ENCODE peak calls at places on chromosomes 6 and 20, in seven cellular contexts. O, M, I, U, S, B and R are unnamed samples.
A peak's percentile ranks its signal among the peaks of the same experiment; 100 is the strongest.

GRCh38 chr6:159762681-159763293 is 942 bp downstream of the ACAT2 start:
- DNase-seq in O (peak; percentile 30), M (no peak), I (peak; percentile 50), U (no peak), S (peak; percentile 9), B (peak; percentile 28), R (no peak)

GRCh38 chr6:150144294-150144868 is 1.5 kb downstream of the PPP1R14C start:
- DNase-seq in O (no peak), M (no peak), I (peak; percentile 50), U (no peak), S (no peak), B (no peak), R (no peak)

GRCh38 chr6:29816030-29816429 is 11.6 kb upstream of the HLA-G start:
- DNase-seq in O (no peak), M (no peak), I (peak; percentile 42), U (no peak), S (no peak), B (no peak), R (no peak)

GRCh38 chr20:63483834-63484233 is 11.4 kb upstream of the KCNQ2 start:
- DNase-seq in O (no peak), M (no peak), I (no peak), U (no peak), S (no peak), B (no peak), R (no peak)

GRCh38 chr20:44990425-44990824 is 24.1 kb downstream of the STK4 start:
- DNase-seq in O (peak; percentile 18), M (no peak), I (no peak), U (no peak), S (peak; percentile 83), B (no peak), R (peak; percentile 45)

GRCh38 chr6:12356983-12357972 is 67.1 kb downstream of the EDN1 start:
- DNase-seq in O (no peak), M (no peak), I (peak; percentile 43), U (no peak), S (peak; percentile 37), B (no peak), R (no peak)

GRCh38 chr6:43050981-43051380 is 2.7 kb downstream of the CUL7 start:
- DNase-seq in O (no peak), M (no peak), I (no peak), U (no peak), S (no peak), B (no peak), R (no peak)

GRCh38 chr20:6045566-6045965 is 8.3 kb downstream of the LRRN4 start:
- DNase-seq in O (peak; percentile 84), M (no peak), I (peak; percentile 40), U (peak; percentile 43), S (no peak), B (no peak), R (no peak)

GRCh38 chr20:14117768-14118167 is 122.5 kb downstream of the MACROD2 start:
- DNase-seq in O (no peak), M (no peak), I (no peak), U (no peak), S (no peak), B (no peak), R (no peak)

GRCh38 chr6:6686748-6687601 is 98.5 kb downstream of the LY86 start:
- DNase-seq in O (peak; percentile 93), M (peak; percentile 90), I (peak; percentile 93), U (peak; percentile 52), S (peak; percentile 92), B (peak; percentile 99), R (peak; percentile 39)

GRCh38 chr20:44129996-44130718 is 56.8 kb downstream of the JPH2 start:
- DNase-seq in O (peak; percentile 32), M (no peak), I (no peak), U (peak; percentile 53), S (no peak), B (no peak), R (no peak)

GRCh38 chr20:32681175-32682084 is 7.7 kb upstream of the C20orf203 start:
- DNase-seq in O (peak; percentile 58), M (no peak), I (peak; percentile 78), U (peak; percentile 13), S (peak; percentile 95), B (no peak), R (no peak)

GRCh38 chr20:45833883-45834796 is 541 bp downstream of the SNX21 start:
- DNase-seq in O (peak; percentile 77), M (peak; percentile 77), I (peak; percentile 54), U (peak; percentile 44), S (no peak), B (peak; percentile 75), R (peak; percentile 79)

GRCh38 chr6:21522007-21522758 is 71.4 kb upstream of the SOX4 start:
- DNase-seq in O (no peak), M (no peak), I (no peak), U (no peak), S (no peak), B (no peak), R (no peak)

GRCh38 chr6:28568515-28569108 is 42.9 kb downstream of the GPX5 start:
- DNase-seq in O (no peak), M (no peak), I (no peak), U (no peak), S (no peak), B (no peak), R (no peak)

GRCh38 chr6:24436979-24437378 is 34.2 kb downstream of the MRS2 start:
- DNase-seq in O (no peak), M (no peak), I (no peak), U (no peak), S (no peak), B (no peak), R (no peak)

GRCh38 chr6:144690109-144690508 is 405.0 kb downstream of the UTRN start:
- DNase-seq in O (no peak), M (no peak), I (no peak), U (no peak), S (no peak), B (no peak), R (no peak)

DNA sequence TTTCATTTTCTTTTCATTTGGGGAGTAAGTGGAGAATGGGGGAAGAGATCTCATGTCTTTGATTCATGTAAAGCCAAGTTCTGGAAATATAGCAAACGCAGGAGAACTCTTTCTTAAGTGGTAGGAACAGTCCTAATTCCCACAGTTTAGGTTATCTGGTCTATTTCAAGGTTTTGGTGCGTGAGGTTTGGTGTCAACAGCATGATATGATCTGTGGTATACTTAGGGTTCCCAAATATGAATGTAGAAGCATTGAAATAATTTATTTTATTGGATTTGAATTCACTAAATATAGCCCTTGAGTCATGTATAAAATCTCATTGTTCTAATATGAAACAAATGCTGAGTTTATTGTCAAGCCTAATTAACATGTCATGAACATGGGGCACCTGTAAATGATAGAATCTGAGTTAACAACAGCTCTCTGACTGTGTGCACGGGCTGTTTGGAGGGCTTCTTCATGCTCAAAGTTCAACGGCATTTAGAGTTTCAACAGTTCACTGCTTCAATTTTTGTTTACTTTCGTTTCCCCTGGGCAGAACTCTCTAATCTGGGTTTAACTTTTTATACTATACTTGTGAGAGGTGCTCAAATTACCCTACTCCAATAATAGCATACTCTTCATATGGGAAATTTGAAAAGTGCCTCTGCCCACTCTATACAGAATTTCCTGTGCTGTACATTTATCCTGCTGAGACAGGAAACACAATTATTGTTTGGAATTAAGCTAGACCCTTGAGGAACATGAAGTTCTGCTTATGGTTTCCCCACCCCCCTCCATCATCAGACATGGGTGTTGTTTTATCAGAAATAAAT is 236.3 kb upstream of the ZNF217 start:
- DNase-seq in O (peak; percentile 67), M (no peak), I (no peak), U (peak; percentile 64), S (peak; percentile 68), B (no peak), R (peak; percentile 78)
- H3K9ac ChIP-seq in O (peak overlapping the region; percentile 95), M (no peak overlapping the region), I (peak overlapping the region; percentile 99), U (peak overlapping the region; percentile 100), S (peak overlapping the region; percentile 1), B (peak overlapping the region; percentile 41), R (peak overlapping the region; percentile 97)

GRCh38 chr6:35213824-35214756 is at the start of gene SCUBE3:
- DNase-seq in O (peak; percentile 50), M (peak; percentile 82), I (peak; percentile 36), U (peak; percentile 48), S (no peak), B (peak; percentile 21), R (peak; percentile 65)
- H3K4me3 ChIP-seq in O (peak within 1 kb of the TSS; percentile 82), M (peak within 1 kb of the TSS; percentile 93), I (peak within 1 kb of the TSS; percentile 49), U (peak within 1 kb of the TSS; percentile 63), S (peak within 1 kb of the TSS; percentile 55), B (peak within 1 kb of the TSS; percentile 54), R (peak within 1 kb of the TSS; percentile 82)

DNA sequence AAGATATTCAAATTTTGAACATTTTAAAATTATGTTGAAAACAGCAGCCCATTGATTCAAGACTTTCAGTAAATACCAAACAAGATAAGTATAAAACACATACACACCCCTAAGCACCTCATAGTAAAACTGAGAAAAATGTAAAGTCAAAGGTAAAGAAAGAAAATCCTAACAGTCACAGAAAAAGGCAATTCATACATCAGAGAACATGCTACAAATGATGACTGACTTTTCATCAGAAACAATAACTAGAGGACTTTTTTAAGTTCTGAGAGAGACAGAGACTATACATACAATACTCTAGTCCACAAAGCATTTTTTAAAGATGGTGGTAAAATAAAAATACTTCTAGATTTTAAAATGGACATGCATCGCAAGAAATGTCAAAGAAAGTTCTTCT is 111.0 kb downstream of the PFDN4 start:
- DNase-seq in O (no peak), M (no peak), I (no peak), U (no peak), S (no peak), B (no peak), R (no peak)
- H3K9ac ChIP-seq in O (no peak overlapping the region), M (no peak overlapping the region), I (no peak overlapping the region), U (no peak overlapping the region), S (no peak overlapping the region), B (no peak overlapping the region), R (no peak overlapping the region)

GRCh38 chr6:127762284-127762683 is 138.6 kb downstream of the THEMIS start:
- DNase-seq in O (no peak), M (no peak), I (no peak), U (no peak), S (no peak), B (no peak), R (no peak)

GRCh38 chr6:127768745-127769144 is 132.1 kb downstream of the THEMIS start:
- DNase-seq in O (no peak), M (no peak), I (no peak), U (no peak), S (no peak), B (no peak), R (no peak)

GRCh38 chr6:127765949-127766348 is 134.9 kb downstream of the THEMIS start:
- DNase-seq in O (no peak), M (no peak), I (no peak), U (no peak), S (no peak), B (no peak), R (no peak)

GRCh38 chr6:127768223-127768622 is 132.6 kb downstream of the THEMIS start:
- DNase-seq in O (no peak), M (no peak), I (no peak), U (no peak), S (no peak), B (no peak), R (no peak)
- H3K4me3 ChIP-seq in O (no peak overlapping the region), M (no peak overlapping the region), I (no peak overlapping the region), U (no peak overlapping the region), S (no peak overlapping the region), B (no peak overlapping the region), R (no peak overlapping the region)

DNA sequence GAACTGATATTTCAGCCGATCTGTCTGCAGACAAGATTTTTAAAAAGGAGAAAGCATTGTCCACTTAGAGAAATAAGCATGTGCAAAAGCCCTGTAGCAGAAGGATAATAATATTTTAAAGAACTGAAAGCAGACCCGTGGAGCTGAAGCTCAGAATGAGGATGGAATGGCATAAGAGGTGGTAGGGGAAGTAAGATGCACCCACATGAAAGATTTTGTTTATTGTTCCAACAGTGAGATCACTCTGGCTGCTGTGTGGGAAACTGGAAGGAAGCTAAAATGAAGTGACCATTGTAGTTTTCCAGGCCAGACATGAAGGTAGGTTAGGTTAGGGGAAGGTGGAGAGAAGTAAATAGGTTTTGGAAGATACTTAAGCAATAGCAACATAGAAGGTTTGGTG is 266.4 kb upstream of the PRDM1 start:
- DNase-seq in O (no peak), M (no peak), I (no peak), U (no peak), S (no peak), B (no peak), R (no peak)
- H3K9ac ChIP-seq in O (no peak overlapping the region), M (no peak overlapping the region), I (no peak overlapping the region), U (no peak overlapping the region), S (no peak overlapping the region), B (no peak overlapping the region), R (no peak overlapping the region)